ENCODE peak calls at places on chromosomes 11 and 22, in six cellular contexts. T is progenitor cell of endocrine pancreas, Q is PC-3, Z is neural crest cell, H is Calu3, R is AG04450. W is an unnamed sample.

GRCh38 chr22:36218648-36219047 is 17.0 kb upstream of the APOL4 start:
- DNase-seq in T (no peak), Q (no peak), R (no peak), H (no peak), Z (no peak), W (no peak)

GRCh38 chr11:108906826-108907225 is 242.0 kb downstream of the DDX10 start:
- DNase-seq in Q (peak; percentile 62), R (no peak), T (no peak), Z (no peak), H (no peak), W (no peak)

GRCh38 chr22:36807627-36808026 is 9.2 kb downstream of the PVALB start:
- DNase-seq in T (no peak), R (no peak), Q (no peak), H (no peak), Z (no peak), W (no peak)

GRCh38 chr11:92473736-92474135 is 249.1 kb downstream of the FAT3 start:
- DNase-seq in Z (no peak), H (no peak), R (no peak), T (no peak), Q (peak; percentile 39), W (peak; percentile 28)

GRCh38 chr11:72079776-72080325 is 491 bp downstream of the NUMA1 start:
- DNase-seq in H (no peak), R (no peak), Z (peak; percentile 13), Q (no peak), T (no peak), W (no peak)

GRCh38 chr11:19316434-19316833 is 75.7 kb upstream of the E2F8 start:
- DNase-seq in Z (no peak), Q (no peak), H (no peak), T (no peak), R (no peak), W (no peak)

GRCh38 chr11:73177380-73178091 is 35.4 kb upstream of the FCHSD2 start:
- DNase-seq in R (no peak), H (peak; percentile 30), Q (peak; percentile 46), T (no peak), Z (no peak), W (no peak)

GRCh38 chr22:37930952-37931440 is 22.4 kb downstream of the C22orf23 start:
- DNase-seq in Q (no peak), H (no peak), Z (no peak), R (no peak), T (no peak), W (no peak)

GRCh38 chr11:12546660-12547059 is 127.6 kb upstream of the TEAD1 start:
- DNase-seq in R (no peak), Q (no peak), T (no peak), H (no peak), Z (no peak), W (no peak)

GRCh38 chr11:67584205-67584880 is 731 bp downstream of the GSTP1 start:
- DNase-seq in Q (peak; percentile 19), Z (peak; percentile 33), T (peak; percentile 48), H (peak; percentile 68), R (no peak), W (peak; percentile 59)

GRCh38 chr11:74366576-74366975 is 31.7 kb downstream of the PGM2L1 start:
- DNase-seq in Q (no peak), T (no peak), Z (no peak), R (no peak), H (no peak), W (no peak)

GRCh38 chr11:107844041-107844440 is 14.5 kb downstream of the SLC35F2 start:
- DNase-seq in R (no peak), Z (no peak), T (no peak), H (peak; percentile 22), Q (peak; percentile 96), W (peak; percentile 65)

GRCh38 chr11:101584651-101585050 is 844 bp upstream of the TRPC6 start:
- DNase-seq in H (no peak), Z (no peak), Q (no peak), T (no peak), R (no peak), W (no peak)

GRCh38 chr11:88680806-88681205 is 343.3 kb upstream of the CTSC start:
- DNase-seq in Q (peak; percentile 43), H (no peak), T (no peak), R (no peak), Z (no peak), W (peak; percentile 25)

GRCh38 chr11:82775736-82776346 is 42.2 kb upstream of the FAM181B start:
- DNase-seq in Z (peak; percentile 43), R (peak; percentile 8), H (peak; percentile 57), T (no peak), Q (peak; percentile 89), W (no peak)

GRCh38 chr22:25068701-25069100 is 116.2 kb downstream of the KIAA1671 start:
- DNase-seq in H (no peak), Q (no peak), T (no peak), R (no peak), Z (no peak), W (no peak)

GRCh38 chr11:45674481-45675190 is 9.2 kb upstream of the CHST1 start:
- DNase-seq in H (no peak), R (no peak), Z (no peak), Q (no peak), T (no peak), W (no peak)

GRCh38 chr11:33658195-33658900 is 42.3 kb downstream of the C11orf91 start:
- DNase-seq in H (no peak), T (no peak), R (no peak), Q (no peak), Z (no peak), W (no peak)

GRCh38 chr11:2072551-2073261 is 66.5 kb downstream of the IGF2 start:
- DNase-seq in T (no peak), Q (no peak), H (no peak), Z (no peak), R (no peak), W (no peak)

GRCh38 chr22:19783531-19784395 is 23.2 kb downstream of the TBX1 start:
- DNase-seq in H (no peak), T (no peak), R (no peak), Q (no peak), Z (no peak), W (no peak)

GRCh38 chr11:124194696-124195418 is 11.7 kb downstream of the OR10D3 start:
- DNase-seq in Q (peak; percentile 79), T (no peak), R (peak; percentile 32), Z (peak; percentile 53), H (peak; percentile 38), W (peak; percentile 11)

GRCh38 chr11:105046898-105047579 is 1.9 kb upstream of the CARD16 start:
- DNase-seq in H (peak; percentile 35), Q (peak; percentile 96), R (peak; percentile 99), T (no peak), Z (no peak), W (no peak)

GRCh38 chr11:126139541-126140091 is 71.8 kb downstream of the RPUSD4 start:
- DNase-seq in Z (no peak), H (no peak), Q (no peak), R (no peak), T (no peak), W (no peak)

GRCh38 chr11:43992834-43993637 is 50.6 kb downstream of the C11orf96 start:
- DNase-seq in Z (no peak), Q (no peak), H (no peak), R (no peak), T (no peak), W (no peak)

DNA sequence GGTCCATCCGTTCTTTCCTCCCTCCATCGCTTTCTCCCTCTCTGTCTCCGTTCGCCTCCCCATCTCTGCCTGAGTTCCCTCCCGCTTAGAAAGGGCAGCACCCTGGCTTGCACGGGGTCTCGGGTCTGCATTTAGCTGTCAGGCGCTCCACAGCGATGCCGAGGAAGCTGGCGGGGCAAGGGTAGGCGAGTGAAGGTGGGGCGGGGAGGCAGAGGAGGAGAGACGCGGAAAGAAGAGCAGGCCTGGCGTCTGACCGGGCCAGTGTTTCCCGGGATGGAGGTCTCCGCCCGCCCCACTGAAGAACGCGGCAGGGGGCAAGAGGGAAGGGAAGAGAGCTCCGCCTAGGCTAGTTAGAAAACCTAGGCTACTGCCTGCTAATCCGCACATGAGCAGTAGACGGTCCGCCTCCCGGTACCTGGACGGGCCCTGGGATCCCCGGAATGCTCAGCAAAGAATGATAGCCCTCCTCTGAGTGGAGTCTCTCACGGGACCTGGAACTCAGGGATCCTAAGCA is 3922.5 kb upstream of the OR11H1 start:
- DNase-seq in H (no peak), R (no peak), Q (no peak), T (no peak), Z (no peak), W (no peak)
- TF ChIP-seq CTCF in H (no peak), R (no peak), Q (no peak), T (no peak), Z (no peak), W (no peak)

GRCh38 chr11:810040-810567 is 337 bp downstream of the RPLP2 start:
- DNase-seq in T (no peak), Z (no peak), Q (no peak), R (no peak), H (no peak), W (no peak)
- TF ChIP-seq CTCF in T (peak; percentile 23), Z (peak; percentile 19), Q (no peak), R (no peak), H (no peak), W (no peak)

GRCh38 chr22:17920145-17920605 is 104.2 kb downstream of the MICAL3 start:
- DNase-seq in T (no peak), R (no peak), H (peak; percentile 55), Z (no peak), Q (no peak), W (no peak)
- TF ChIP-seq CTCF in T (no peak), R (no peak), H (no peak), Z (no peak), Q (no peak), W (peak; percentile 18)

DNA sequence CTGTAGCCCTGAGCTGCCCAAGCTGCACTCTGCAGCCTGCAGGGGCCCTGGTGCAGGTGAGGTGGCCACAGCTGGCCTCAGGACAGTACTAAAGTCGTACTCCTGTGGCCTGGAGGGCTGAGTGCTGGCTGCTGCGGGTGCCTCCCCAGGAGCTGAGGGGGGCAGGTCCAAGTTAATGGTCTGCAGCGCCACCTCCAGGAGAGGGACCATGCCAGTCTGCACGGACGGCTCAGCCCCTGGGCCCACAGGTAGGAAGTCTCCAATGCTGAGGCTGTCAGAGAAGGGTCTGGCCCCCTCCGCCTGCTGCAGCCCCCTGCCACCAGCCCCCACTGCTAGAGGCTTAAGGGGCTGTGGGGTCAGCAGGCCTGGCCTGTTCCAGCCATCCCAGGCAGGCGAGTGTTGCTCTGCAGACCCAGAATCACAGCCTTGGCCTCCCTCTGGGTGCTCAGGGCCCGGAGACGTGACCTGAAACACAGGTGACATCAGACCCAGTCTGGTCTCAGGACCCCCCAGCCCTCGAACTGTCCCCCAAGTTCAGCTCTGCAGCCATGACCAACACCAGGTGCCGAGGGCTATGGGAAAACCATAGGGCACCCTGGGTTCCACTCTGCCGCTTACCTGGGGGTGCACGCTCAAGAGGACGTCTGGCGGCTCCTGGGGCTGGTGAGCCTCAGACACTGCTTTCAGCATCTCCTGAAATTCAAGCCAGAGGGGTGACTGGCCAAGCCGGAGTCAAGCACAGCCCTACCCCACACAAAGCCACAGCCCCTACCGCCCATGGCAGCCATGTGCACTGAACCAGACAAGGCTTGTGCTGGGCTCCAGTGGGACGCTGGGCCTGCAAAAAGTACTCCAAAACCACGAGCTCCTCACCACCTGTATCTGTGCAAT is 20.8 kb downstream of the SELENOO start:
- DNase-seq in R (no peak), T (no peak), H (no peak), Z (no peak), Q (no peak), W (no peak)
- TF ChIP-seq CTCF in R (no peak), T (no peak), H (no peak), Z (no peak), Q (no peak), W (no peak)

GRCh38 chr22:30754971-30755759 is 60.5 kb downstream of the OSBP2 start:
- DNase-seq in H (peak; percentile 68), R (peak; percentile 61), Q (peak; percentile 79), Z (peak; percentile 26), T (peak; percentile 29), W (peak; percentile 25)
- TF ChIP-seq CTCF in H (peak; percentile 64), R (peak; percentile 91), Q (peak; percentile 82), Z (peak; percentile 79), T (peak; percentile 72), W (peak; percentile 83)